ENCODE peak calls at places on chromosome 15, in four cellular contexts. M is fibroblast of lung, H is MM.1S, Q is GM23338. U is an unnamed sample.

GRCh38 chr15:71411538-71412482 is 296.5 kb downstream of the THSD4 start:
- DNase-seq in Q (no peak), M (peak; percentile 81), H (no peak), U (no peak)

GRCh38 chr15:81327526-81327925 is 3.6 kb upstream of the STARD5 start:
- DNase-seq in H (peak; percentile 65), M (peak; percentile 91), Q (no peak), U (no peak)

GRCh38 chr15:78676424-78677110 is 35.6 kb upstream of the CHRNB4 start:
- DNase-seq in H (no peak), Q (peak; percentile 37), M (no peak), U (no peak)

GRCh38 chr15:37122703-37123102 is 22.4 kb upstream of the MEIS2 start:
- DNase-seq in Q (no peak), H (no peak), M (peak; percentile 24), U (no peak)

GRCh38 chr15:23687143-23687470 is at the start of gene NDN:
- DNase-seq in M (peak; percentile 67), H (no peak), Q (peak; percentile 73), U (no peak)

GRCh38 chr15:98713585-98714001 is 65.3 kb downstream of the IGF1R start:
- DNase-seq in Q (peak; percentile 34), M (no peak), H (peak; percentile 86), U (no peak)

GRCh38 chr15:52783191-52783829 is 6.8 kb downstream of the ONECUT1 start:
- DNase-seq in Q (peak; percentile 93), H (no peak), M (no peak), U (no peak)

GRCh38 chr15:42427429-42428223 is 63.3 kb downstream of the ZNF106 start:
- DNase-seq in H (no peak), M (peak; percentile 85), Q (no peak), U (no peak)

GRCh38 chr15:39542385-39543065 is 38.4 kb upstream of the THBS1 start:
- DNase-seq in Q (no peak), H (no peak), M (no peak), U (no peak)

GRCh38 chr15:29333261-29333660 is 63.6 kb upstream of the NSMCE3 start:
- DNase-seq in M (no peak), H (no peak), Q (no peak), U (no peak)

DNA sequence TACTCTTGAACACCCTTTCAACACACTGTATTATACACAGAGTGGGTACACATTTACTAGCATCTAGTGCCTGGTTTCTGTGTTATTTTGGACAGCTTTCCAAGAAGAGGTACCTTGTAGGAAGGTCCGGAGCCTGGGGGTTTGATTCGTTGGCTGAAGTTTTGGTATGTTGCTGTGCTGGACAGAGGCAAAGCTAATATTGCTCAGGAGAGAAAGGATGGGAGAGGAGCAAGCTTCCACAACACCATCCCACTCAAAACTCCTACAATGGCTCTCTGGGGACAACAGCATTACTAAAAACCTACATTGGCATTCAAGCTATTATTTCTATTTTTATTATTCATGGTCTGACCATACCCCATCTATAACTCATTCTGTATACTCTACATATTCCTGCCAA is 1.1 kb upstream of the LYSMD2 start:
- DNase-seq in M (no peak), H (no peak), Q (no peak), U (no peak)
- H3K4me2 ChIP-seq in M (no peak overlapping the region), H (no peak overlapping the region), Q (no peak overlapping the region), U (peak overlapping the region; percentile 57)

DNA sequence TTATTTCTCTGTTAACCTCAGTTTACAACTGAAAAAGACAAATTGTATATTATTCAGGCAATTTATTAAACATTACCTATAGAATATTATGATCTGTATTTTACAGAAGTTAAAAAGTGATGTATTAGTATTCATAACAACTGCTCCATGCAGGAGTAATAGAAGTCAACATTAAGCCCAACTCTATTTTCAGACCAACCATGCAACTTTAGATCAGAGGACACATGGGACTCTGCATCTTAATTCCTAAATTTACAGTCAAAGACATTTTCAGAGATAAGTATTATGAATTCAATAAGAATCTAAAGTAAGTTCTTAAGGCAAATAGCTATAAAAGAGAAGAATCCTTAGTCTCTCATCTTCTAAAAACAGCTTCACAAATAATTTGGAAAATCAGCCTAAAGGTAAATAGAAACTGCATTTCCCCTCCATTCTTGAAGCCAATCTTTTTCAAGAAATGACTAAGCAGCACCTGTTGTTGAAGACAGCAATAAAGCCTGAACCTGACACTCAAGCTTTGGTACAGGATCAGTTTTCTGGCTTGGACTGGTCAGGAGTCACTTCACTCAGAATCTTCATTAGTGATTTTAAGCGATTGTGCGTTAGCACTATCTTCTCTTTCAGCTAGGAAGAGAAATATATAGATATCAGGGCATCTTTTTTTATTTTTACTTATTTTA is 23.0 kb downstream of the OIP5 start:
- DNase-seq in Q (no peak), M (no peak), H (peak; percentile 15), U (no peak)
- H3K27ac ChIP-seq in Q (peak overlapping the region; percentile 59), M (no peak overlapping the region), H (peak overlapping the region; percentile 1), U (no peak overlapping the region)

GRCh38 chr15:57873564-57874209 is 167.2 kb downstream of the POLR2M start:
- DNase-seq in H (no peak), Q (no peak), M (peak; percentile 18), U (no peak)
- H3K4me2 ChIP-seq in H (no peak overlapping the region), Q (no peak overlapping the region), M (no peak overlapping the region), U (peak overlapping the region; percentile 42)

GRCh38 chr15:92800013-92800412 is 100.1 kb upstream of the CHD2 start:
- DNase-seq in Q (no peak), H (no peak), M (no peak), U (no peak)
- H3K27ac ChIP-seq in Q (no peak overlapping the region), H (no peak overlapping the region), M (no peak overlapping the region), U (no peak overlapping the region)

DNA sequence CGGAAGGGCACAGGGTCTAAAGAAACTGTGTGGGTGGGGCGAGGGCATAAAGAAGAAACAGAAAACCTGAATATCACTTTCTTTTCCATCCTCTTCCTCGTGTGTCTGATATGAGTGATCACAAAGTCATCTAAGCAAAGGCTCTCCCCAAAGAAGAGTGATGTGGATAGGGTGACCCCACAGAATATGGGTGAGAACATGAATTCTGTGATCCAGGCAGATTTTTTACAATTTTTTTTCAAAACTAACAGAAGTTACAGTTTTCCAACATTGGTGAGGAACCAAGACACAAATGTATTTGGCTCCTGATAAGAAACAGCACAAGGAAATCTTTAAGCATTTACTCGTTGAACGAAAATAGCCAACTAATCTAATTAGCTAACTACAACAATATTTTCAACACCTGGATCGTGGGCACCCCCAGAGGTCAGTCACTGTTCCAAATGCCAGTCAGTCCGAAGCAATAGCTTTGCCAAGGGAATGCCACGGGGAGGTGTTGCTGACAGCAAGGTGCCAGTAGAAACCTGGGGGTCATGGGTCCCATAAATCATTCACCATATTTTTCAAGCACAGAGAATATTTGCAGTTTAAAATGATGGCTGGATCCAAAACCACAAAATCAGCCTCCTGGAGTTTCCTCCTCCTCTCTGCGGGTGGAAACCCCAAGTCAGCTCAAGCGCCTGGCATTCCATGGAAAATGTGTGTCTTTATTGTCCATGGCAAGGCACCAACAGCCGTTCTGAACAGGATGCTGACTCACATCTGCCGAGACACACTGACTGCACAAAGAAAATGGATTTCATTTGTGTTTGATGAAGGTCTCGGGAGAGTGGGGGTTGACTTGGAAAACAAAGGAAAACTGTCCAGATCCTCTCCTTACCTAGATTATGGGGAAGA is 26.7 kb downstream of the ANXA2 start:
- DNase-seq in Q (no peak), H (no peak), M (peak; percentile 97), U (no peak)
- H3K4me2 ChIP-seq in Q (no peak overlapping the region), H (no peak overlapping the region), M (peak overlapping the region; percentile 64), U (peak overlapping the region; percentile 43)

GRCh38 chr15:63972801-63973200 is 73.5 kb downstream of the DAPK2 start:
- DNase-seq in H (no peak), M (no peak), Q (peak; percentile 14), U (no peak)
- H3K27ac ChIP-seq in H (no peak overlapping the region), M (peak overlapping the region; percentile 2), Q (peak overlapping the region; percentile 5), U (no peak overlapping the region)

GRCh38 chr15:68098465-68098864 is 44.4 kb downstream of the PIAS1 start:
- DNase-seq in H (peak; percentile 59), Q (no peak), M (no peak), U (no peak)
- H3K4me2 ChIP-seq in H (peak overlapping the region; percentile 84), Q (no peak overlapping the region), M (no peak overlapping the region), U (no peak overlapping the region)

DNA sequence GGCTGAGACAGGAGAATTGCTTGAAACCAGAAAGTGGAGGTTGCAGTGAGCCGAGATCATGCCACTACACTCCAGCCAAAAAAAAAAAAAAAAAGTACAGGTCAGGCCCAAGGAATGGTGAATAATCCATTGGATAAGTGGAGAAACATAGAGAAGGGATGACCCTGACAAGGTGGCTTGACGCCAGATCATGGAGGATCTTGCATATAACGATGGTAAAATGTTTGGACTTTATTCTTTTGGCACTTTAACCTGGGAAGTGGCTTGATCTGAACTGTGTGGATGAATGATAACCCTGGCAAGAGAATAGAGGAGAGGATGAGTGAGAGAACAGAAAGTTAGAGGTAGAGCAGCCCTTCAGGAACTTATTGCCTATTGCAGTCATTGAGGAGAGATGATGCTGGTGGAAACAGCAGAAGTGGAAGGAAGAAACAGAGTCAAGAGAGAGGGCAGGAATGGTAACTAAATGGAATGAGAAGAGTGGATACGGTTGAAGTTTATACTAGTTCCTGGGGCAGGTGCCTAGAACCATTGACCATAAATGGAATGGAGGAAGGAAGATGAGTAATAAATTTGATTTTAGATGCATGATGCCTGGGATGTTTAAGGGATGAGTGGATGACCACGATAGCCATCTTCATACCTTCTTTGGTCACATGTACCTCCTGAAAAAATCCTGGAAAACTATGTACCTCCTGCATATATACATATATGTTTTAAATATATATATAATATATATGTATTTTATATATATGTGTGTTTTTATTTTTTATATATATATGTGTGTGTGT is 57.8 kb downstream of the BLM start:
- DNase-seq in M (peak; percentile 14), H (no peak), Q (no peak), U (peak; percentile 21)
- H3K27ac ChIP-seq in M (no peak overlapping the region), H (no peak overlapping the region), Q (no peak overlapping the region), U (no peak overlapping the region)

DNA sequence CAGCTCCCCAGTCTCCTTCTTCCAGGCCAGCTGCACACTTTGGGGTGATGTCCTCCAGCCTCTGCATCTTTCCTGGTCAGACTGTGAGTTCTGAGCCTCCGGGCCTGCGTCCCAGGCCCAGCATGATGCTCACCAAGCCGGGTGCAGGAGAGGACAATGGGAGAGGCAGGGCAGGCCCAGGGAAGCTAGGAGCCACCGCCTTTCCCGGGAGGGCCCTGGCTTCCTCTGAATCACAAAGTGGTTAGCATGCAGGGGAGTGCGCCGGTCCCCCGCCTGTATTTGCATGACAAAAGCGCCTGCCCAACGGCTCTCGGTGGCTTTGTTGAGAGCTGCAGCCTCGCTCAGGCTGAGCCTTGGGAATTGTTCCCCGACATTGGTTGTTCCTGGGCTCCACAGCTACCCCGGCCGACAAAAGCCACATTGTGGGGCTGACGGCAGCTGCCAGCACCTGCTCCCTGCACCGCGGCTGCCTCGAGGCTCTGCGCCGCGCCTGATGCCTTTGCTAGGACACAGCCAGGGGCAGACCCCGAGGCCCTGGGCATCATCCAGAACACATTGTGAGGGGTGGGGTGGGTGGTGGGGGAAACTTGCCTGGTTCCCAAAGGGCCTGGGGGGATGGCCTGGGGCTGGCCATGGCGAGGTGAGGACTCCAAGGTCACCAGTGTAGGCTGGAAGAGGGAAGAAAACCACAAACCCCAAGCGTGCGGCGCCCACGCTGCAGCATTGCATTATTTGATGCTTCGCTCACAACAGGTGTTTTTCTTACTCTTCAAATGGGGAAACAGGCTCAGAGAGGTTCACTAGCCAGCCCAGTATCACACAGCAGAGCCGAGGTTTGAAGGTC is 20.0 kb upstream of the KLF13 start:
- DNase-seq in Q (peak; percentile 98), M (no peak), H (no peak), U (no peak)
- H3K4me2 ChIP-seq in Q (peak overlapping the region; percentile 74), M (no peak overlapping the region), H (no peak overlapping the region), U (peak overlapping the region; percentile 59)

GRCh38 chr15:77526582-77527163 is 106.0 kb downstream of the HMG20A start:
- DNase-seq in M (no peak), Q (no peak), H (no peak), U (no peak)
- H3K27ac ChIP-seq in M (no peak overlapping the region), Q (no peak overlapping the region), H (no peak overlapping the region), U (no peak overlapping the region)

U was measured in keratinocyte.